ENCODE peak calls at places on chromosomes 7 and 10, in eight cellular contexts. One of them, this sample, is unnamed.

GRCh38 chr7:126103582-126103981 is 1149.2 kb downstream of the GRM8 start:
- DNase-seq in substantia nigra: no peak
- DNase-seq in SJSA1: no peak
- DNase-seq in OCI-LY7: no peak
- DNase-seq in PC-3: no peak
- DNase-seq in H1: no peak
- DNase-seq in naive thymus-derived CD4-positive, alpha-beta T cell: no peak
- DNase-seq in PC-9: no peak
- DNase-seq in this sample: no peak

GRCh38 chr10:30092151-30092790 is 32.9 kb upstream of the JCAD start:
- DNase-seq in substantia nigra: no peak
- DNase-seq in SJSA1: no peak
- DNase-seq in OCI-LY7: no peak
- DNase-seq in PC-3: peak
- DNase-seq in H1: no peak
- DNase-seq in naive thymus-derived CD4-positive, alpha-beta T cell: no peak
- DNase-seq in PC-9: no peak
- DNase-seq in this sample: no peak

GRCh38 chr10:129719889-129720590 is 244.0 kb downstream of the EBF3 start:
- DNase-seq in substantia nigra: no peak
- DNase-seq in SJSA1: peak
- DNase-seq in OCI-LY7: no peak
- DNase-seq in PC-3: no peak
- DNase-seq in H1: no peak
- DNase-seq in naive thymus-derived CD4-positive, alpha-beta T cell: no peak
- DNase-seq in PC-9: no peak
- DNase-seq in this sample: no peak

GRCh38 chr10:86155034-86155656 is 211.4 kb downstream of the GRID1 start:
- DNase-seq in substantia nigra: no peak
- DNase-seq in SJSA1: no peak
- DNase-seq in OCI-LY7: no peak
- DNase-seq in PC-3: no peak
- DNase-seq in H1: no peak
- DNase-seq in naive thymus-derived CD4-positive, alpha-beta T cell: no peak
- DNase-seq in PC-9: no peak
- DNase-seq in this sample: no peak

GRCh38 chr10:58696736-58697135 is 184.1 kb downstream of the BICC1 start:
- DNase-seq in substantia nigra: no peak
- DNase-seq in SJSA1: no peak
- DNase-seq in OCI-LY7: no peak
- DNase-seq in PC-3: no peak
- DNase-seq in H1: no peak
- DNase-seq in naive thymus-derived CD4-positive, alpha-beta T cell: no peak
- DNase-seq in PC-9: no peak
- DNase-seq in this sample: no peak

GRCh38 chr10:90125966-90126600 is 424.7 kb downstream of the KIF20B start:
- DNase-seq in substantia nigra: no peak
- DNase-seq in SJSA1: no peak
- DNase-seq in OCI-LY7: no peak
- DNase-seq in PC-3: no peak
- DNase-seq in H1: no peak
- DNase-seq in naive thymus-derived CD4-positive, alpha-beta T cell: no peak
- DNase-seq in PC-9: no peak
- DNase-seq in this sample: no peak

GRCh38 chr10:129960493-129961273 is 3.4 kb downstream of the EBF3 start:
- DNase-seq in substantia nigra: no peak
- DNase-seq in SJSA1: no peak
- DNase-seq in OCI-LY7: no peak
- DNase-seq in PC-3: no peak
- DNase-seq in H1: no peak
- DNase-seq in naive thymus-derived CD4-positive, alpha-beta T cell: no peak
- DNase-seq in PC-9: no peak
- DNase-seq in this sample: no peak

GRCh38 chr7:31882187-31882586 is 188.0 kb downstream of the PDE1C start:
- DNase-seq in substantia nigra: no peak
- DNase-seq in SJSA1: no peak
- DNase-seq in OCI-LY7: no peak
- DNase-seq in PC-3: no peak
- DNase-seq in H1: peak
- DNase-seq in naive thymus-derived CD4-positive, alpha-beta T cell: no peak
- DNase-seq in PC-9: no peak
- DNase-seq in this sample: no peak

GRCh38 chr7:81956520-81956919 is 186.7 kb upstream of the HGF start:
- DNase-seq in substantia nigra: no peak
- DNase-seq in SJSA1: no peak
- DNase-seq in OCI-LY7: peak
- DNase-seq in PC-3: peak
- DNase-seq in H1: no peak
- DNase-seq in naive thymus-derived CD4-positive, alpha-beta T cell: no peak
- DNase-seq in PC-9: no peak
- DNase-seq in this sample: peak

GRCh38 chr10:20314431-20314830 is 498.2 kb downstream of the PLXDC2 start:
- DNase-seq in substantia nigra: no peak
- DNase-seq in SJSA1: no peak
- DNase-seq in OCI-LY7: no peak
- DNase-seq in PC-3: no peak
- DNase-seq in H1: no peak
- DNase-seq in naive thymus-derived CD4-positive, alpha-beta T cell: no peak
- DNase-seq in PC-9: no peak
- DNase-seq in this sample: no peak

GRCh38 chr10:20313665-20314064 is 497.4 kb downstream of the PLXDC2 start:
- DNase-seq in substantia nigra: no peak
- DNase-seq in SJSA1: no peak
- DNase-seq in OCI-LY7: no peak
- DNase-seq in PC-3: no peak
- DNase-seq in H1: no peak
- DNase-seq in naive thymus-derived CD4-positive, alpha-beta T cell: no peak
- DNase-seq in PC-9: no peak
- DNase-seq in this sample: no peak
- H3K27ac ChIP-seq in substantia nigra: no peak
- H3K27ac ChIP-seq in SJSA1: no peak
- H3K27ac ChIP-seq in OCI-LY7: no peak
- H3K27ac ChIP-seq in PC-3: no peak
- H3K27ac ChIP-seq in H1: no peak
- H3K27ac ChIP-seq in naive thymus-derived CD4-positive, alpha-beta T cell: no peak
- H3K27ac ChIP-seq in PC-9: no peak
- H3K27ac ChIP-seq in this sample: no peak

GRCh38 chr10:76936182-76936581 is 701.4 kb downstream of the KCNMA1 start:
- DNase-seq in substantia nigra: no peak
- DNase-seq in SJSA1: no peak
- DNase-seq in OCI-LY7: no peak
- DNase-seq in PC-3: no peak
- DNase-seq in H1: no peak
- DNase-seq in naive thymus-derived CD4-positive, alpha-beta T cell: no peak
- DNase-seq in PC-9: no peak
- DNase-seq in this sample: no peak

GRCh38 chr10:76939862-76940495 is 697.6 kb downstream of the KCNMA1 start:
- DNase-seq in substantia nigra: no peak
- DNase-seq in SJSA1: no peak
- DNase-seq in OCI-LY7: no peak
- DNase-seq in PC-3: no peak
- DNase-seq in H1: no peak
- DNase-seq in naive thymus-derived CD4-positive, alpha-beta T cell: no peak
- DNase-seq in PC-9: no peak
- DNase-seq in this sample: no peak

GRCh38 chr10:76942556-76943416 is 694.8 kb downstream of the KCNMA1 start:
- DNase-seq in substantia nigra: no peak
- DNase-seq in SJSA1: no peak
- DNase-seq in OCI-LY7: no peak
- DNase-seq in PC-3: peak
- DNase-seq in H1: no peak
- DNase-seq in naive thymus-derived CD4-positive, alpha-beta T cell: no peak
- DNase-seq in PC-9: no peak
- DNase-seq in this sample: no peak

GRCh38 chr10:76937056-76937665 is 700.4 kb downstream of the KCNMA1 start:
- DNase-seq in substantia nigra: no peak
- DNase-seq in SJSA1: no peak
- DNase-seq in OCI-LY7: no peak
- DNase-seq in PC-3: no peak
- DNase-seq in H1: no peak
- DNase-seq in naive thymus-derived CD4-positive, alpha-beta T cell: no peak
- DNase-seq in PC-9: no peak
- DNase-seq in this sample: no peak
- H3K27ac ChIP-seq in substantia nigra: no peak
- H3K27ac ChIP-seq in SJSA1: no peak
- H3K27ac ChIP-seq in OCI-LY7: no peak
- H3K27ac ChIP-seq in PC-3: no peak
- H3K27ac ChIP-seq in H1: no peak
- H3K27ac ChIP-seq in naive thymus-derived CD4-positive, alpha-beta T cell: no peak
- H3K27ac ChIP-seq in PC-9: no peak
- H3K27ac ChIP-seq in this sample: no peak

GRCh38 chr7:43076189-43076605 is 36.2 kb upstream of the HECW1 start:
- DNase-seq in substantia nigra: no peak
- DNase-seq in SJSA1: no peak
- DNase-seq in OCI-LY7: peak
- DNase-seq in PC-3: no peak
- DNase-seq in H1: no peak
- DNase-seq in naive thymus-derived CD4-positive, alpha-beta T cell: no peak
- DNase-seq in PC-9: no peak
- DNase-seq in this sample: no peak
- H3K27ac ChIP-seq in substantia nigra: no peak
- H3K27ac ChIP-seq in SJSA1: no peak
- H3K27ac ChIP-seq in OCI-LY7: peak
- H3K27ac ChIP-seq in PC-3: no peak
- H3K27ac ChIP-seq in H1: no peak
- H3K27ac ChIP-seq in naive thymus-derived CD4-positive, alpha-beta T cell: no peak
- H3K27ac ChIP-seq in PC-9: no peak
- H3K27ac ChIP-seq in this sample: no peak

GRCh38 chr7:123647106-123647730 is 8.4 kb upstream of the LMOD2 start:
- DNase-seq in substantia nigra: no peak
- DNase-seq in SJSA1: no peak
- DNase-seq in OCI-LY7: no peak
- DNase-seq in PC-3: peak
- DNase-seq in H1: no peak
- DNase-seq in naive thymus-derived CD4-positive, alpha-beta T cell: no peak
- DNase-seq in PC-9: no peak
- DNase-seq in this sample: no peak

GRCh38 chr7:123652406-123652805 is 3.3 kb upstream of the LMOD2 start:
- DNase-seq in substantia nigra: no peak
- DNase-seq in SJSA1: no peak
- DNase-seq in OCI-LY7: no peak
- DNase-seq in PC-3: no peak
- DNase-seq in H1: no peak
- DNase-seq in naive thymus-derived CD4-positive, alpha-beta T cell: no peak
- DNase-seq in PC-9: no peak
- DNase-seq in this sample: no peak

GRCh38 chr7:123649956-123650355 is 5.7 kb upstream of the LMOD2 start:
- DNase-seq in substantia nigra: no peak
- DNase-seq in SJSA1: no peak
- DNase-seq in OCI-LY7: no peak
- DNase-seq in PC-3: peak
- DNase-seq in H1: no peak
- DNase-seq in naive thymus-derived CD4-positive, alpha-beta T cell: no peak
- DNase-seq in PC-9: no peak
- DNase-seq in this sample: peak

GRCh38 chr7:123653162-123653561 is 2.5 kb upstream of the LMOD2 start:
- DNase-seq in substantia nigra: no peak
- DNase-seq in SJSA1: no peak
- DNase-seq in OCI-LY7: no peak
- DNase-seq in PC-3: no peak
- DNase-seq in H1: no peak
- DNase-seq in naive thymus-derived CD4-positive, alpha-beta T cell: no peak
- DNase-seq in PC-9: no peak
- DNase-seq in this sample: no peak

GRCh38 chr7:123650595-123650994 is 5.1 kb upstream of the LMOD2 start:
- DNase-seq in substantia nigra: no peak
- DNase-seq in SJSA1: no peak
- DNase-seq in OCI-LY7: no peak
- DNase-seq in PC-3: no peak
- DNase-seq in H1: no peak
- DNase-seq in naive thymus-derived CD4-positive, alpha-beta T cell: no peak
- DNase-seq in PC-9: no peak
- DNase-seq in this sample: no peak
- H3K27ac ChIP-seq in substantia nigra: no peak
- H3K27ac ChIP-seq in SJSA1: no peak
- H3K27ac ChIP-seq in OCI-LY7: no peak
- H3K27ac ChIP-seq in PC-3: no peak
- H3K27ac ChIP-seq in H1: no peak
- H3K27ac ChIP-seq in naive thymus-derived CD4-positive, alpha-beta T cell: no peak
- H3K27ac ChIP-seq in PC-9: no peak
- H3K27ac ChIP-seq in this sample: no peak

This sample was measured in RWPE1.